ENCODE peak calls at places on chromosomes 5 and 9, in six cellular contexts. R is neural progenitor cell, S is MM.1S, K is PC-3, E is HCT116, G is SK-N-SH. I is an unnamed sample.

GRCh38 chr5:104326966-104327365 is 764.4 kb upstream of the NUDT12 start:
- DNase-seq in R (no peak), S (no peak), K (no peak), E (no peak), G (no peak), I (no peak)

GRCh38 chr9:26604076-26604662 is 288.4 kb downstream of the CAAP1 start:
- DNase-seq in R (peak), S (peak), K (no peak), E (no peak), G (no peak), I (no peak)

GRCh38 chr9:113783475-113783874 is 92.6 kb upstream of the ZNF618 start:
- DNase-seq in R (no peak), S (no peak), K (no peak), E (no peak), G (no peak), I (no peak)

GRCh38 chr5:43491325-43491724 is 7.7 kb upstream of the TMEM267 start:
- DNase-seq in R (no peak), S (no peak), K (no peak), E (no peak), G (no peak), I (no peak)

GRCh38 chr5:1524799-1525623 is 1.3 kb upstream of the LPCAT1 start:
- DNase-seq in R (no peak), S (no peak), K (no peak), E (no peak), G (no peak), I (no peak)

GRCh38 chr9:79325501-79325900 is 246.3 kb upstream of the TLE4 start:
- DNase-seq in R (no peak), S (no peak), K (no peak), E (no peak), G (no peak), I (no peak)

GRCh38 chr5:66602621-66603020 is 6.4 kb downstream of the MAST4 start:
- DNase-seq in R (no peak), S (no peak), K (no peak), E (no peak), G (no peak), I (peak)

GRCh38 chr5:124742983-124743533 is 3.4 kb downstream of the ZNF608 start:
- DNase-seq in R (no peak), S (no peak), K (peak), E (peak), G (no peak), I (peak)

GRCh38 chr5:150781706-150782614 is 3.4 kb downstream of the SMIM3 start:
- DNase-seq in R (peak), S (no peak), K (peak), E (no peak), G (no peak), I (peak)

GRCh38 chr5:100430268-100430900 is 104.8 kb upstream of the FAM174A start:
- DNase-seq in R (peak), S (peak), K (peak), E (peak), G (peak), I (peak)

GRCh38 chr5:113380299-113381014 is 54.3 kb downstream of the TSSK1B start:
- DNase-seq in R (no peak), S (no peak), K (no peak), E (no peak), G (no peak), I (peak)

GRCh38 chr5:118778951-118779350 is 209.4 kb downstream of the DTWD2 start:
- DNase-seq in R (no peak), S (no peak), K (no peak), E (no peak), G (no peak), I (no peak)

GRCh38 chr5:146643805-146644204 is 127.8 kb upstream of the GPR151 start:
- DNase-seq in R (no peak), S (no peak), K (no peak), E (no peak), G (no peak), I (no peak)

GRCh38 chr5:50849554-50849953 is 183.1 kb downstream of the PARP8 start:
- DNase-seq in R (no peak), S (no peak), K (no peak), E (no peak), G (no peak), I (no peak)

GRCh38 chr5:66021585-66021984 is 95.2 kb downstream of the ERBIN start:
- DNase-seq in R (no peak), S (no peak), K (no peak), E (no peak), G (no peak), I (no peak)

GRCh38 chr9:105994970-105995369 is 300.6 kb downstream of the TMEM38B start:
- DNase-seq in R (no peak), S (no peak), K (peak), E (no peak), G (no peak), I (peak)

GRCh38 chr5:66849803-66850202 is 253.6 kb downstream of the MAST4 start:
- DNase-seq in R (no peak), S (no peak), K (peak), E (no peak), G (no peak), I (peak)

GRCh38 chr5:94771742-94772141 is 153.3 kb downstream of the SLF1 start:
- DNase-seq in R (no peak), S (no peak), K (no peak), E (no peak), G (no peak), I (no peak)

GRCh38 chr5:1962619-1963355 is 80.1 kb upstream of the IRX4 start:
- DNase-seq in R (no peak), S (no peak), K (no peak), E (no peak), G (no peak), I (no peak)

GRCh38 chr5:56481147-56481997 is 248.2 kb upstream of the ANKRD55 start:
- DNase-seq in R (peak), S (peak), K (peak), E (no peak), G (peak), I (peak)

GRCh38 chr9:122821278-122821952 is 7.0 kb downstream of the PDCL start:
- DNase-seq in R (no peak), S (no peak), K (no peak), E (no peak), G (no peak), I (no peak)

GRCh38 chr5:130715541-130715940 is 449.5 kb downstream of the HINT1 start:
- DNase-seq in R (no peak), S (no peak), K (peak), E (no peak), G (no peak), I (no peak)

GRCh38 chr9:130453487-130453886 is 8.7 kb downstream of the ASS1 start:
- DNase-seq in R (no peak), S (no peak), K (peak), E (no peak), G (peak), I (no peak)

GRCh38 chr9:132150256-132150655 is 11.6 kb upstream of the NTNG2 start:
- DNase-seq in R (no peak), S (no peak), K (no peak), E (no peak), G (no peak), I (no peak)

GRCh38 chr5:122469520-122469919 is 157.5 kb downstream of the SNCAIP start:
- DNase-seq in R (no peak), S (no peak), K (no peak), E (no peak), G (no peak), I (no peak)

GRCh38 chr5:122470365-122470764 is 158.3 kb downstream of the SNCAIP start:
- DNase-seq in R (no peak), S (no peak), K (no peak), E (no peak), G (no peak), I (no peak)

GRCh38 chr5:122471031-122471751 is 159.2 kb downstream of the SNCAIP start:
- DNase-seq in R (peak), S (no peak), K (no peak), E (no peak), G (no peak), I (no peak)

GRCh38 chr5:122473138-122473843 is 161.3 kb downstream of the SNCAIP start:
- DNase-seq in R (no peak), S (peak), K (no peak), E (no peak), G (no peak), I (no peak)

DNA sequence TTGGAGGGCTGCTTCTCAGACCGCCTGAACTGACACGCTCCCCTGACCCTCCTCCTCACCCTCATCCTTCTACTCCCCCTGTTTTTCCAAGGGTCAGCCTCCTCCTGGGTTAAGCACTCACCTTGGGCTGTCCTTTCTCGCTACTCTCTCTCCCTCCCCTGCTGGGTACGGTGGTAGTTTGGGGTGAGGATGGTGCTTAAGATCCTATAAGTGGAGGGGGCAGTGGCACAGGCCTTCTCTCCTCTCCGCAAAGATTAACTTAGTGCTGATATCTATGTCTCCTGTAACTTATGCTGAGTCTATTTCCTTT is 159.7 kb downstream of the SNCAIP start:
- DNase-seq in R (no peak), S (no peak), K (no peak), E (no peak), G (no peak), I (no peak)
- H2AFZ ChIP-seq in R (no peak), S (no peak), K (no peak), E (no peak), G (no peak), I (no peak)

GRCh38 chr5:149432861-149433462 is 53.9 kb upstream of the IL17B start:
- DNase-seq in R (no peak), S (no peak), K (no peak), E (no peak), G (no peak), I (no peak)

GRCh38 chr5:149433524-149434131 is 54.5 kb upstream of the IL17B start:
- DNase-seq in R (no peak), S (no peak), K (no peak), E (no peak), G (no peak), I (no peak)

GRCh38 chr5:149429839-149430721 is 51.0 kb upstream of the IL17B start:
- DNase-seq in R (no peak), S (no peak), K (no peak), E (peak), G (no peak), I (no peak)

GRCh38 chr5:149434162-149435014 is 55.3 kb upstream of the IL17B start:
- DNase-seq in R (peak), S (peak), K (peak), E (no peak), G (peak), I (peak)

GRCh38 chr5:149432377-149432776 is 53.3 kb upstream of the IL17B start:
- DNase-seq in R (no peak), S (no peak), K (no peak), E (no peak), G (no peak), I (no peak)
- H3K27ac ChIP-seq in R (no peak), S (no peak), K (no peak), E (no peak), G (peak), I (peak)

DNA sequence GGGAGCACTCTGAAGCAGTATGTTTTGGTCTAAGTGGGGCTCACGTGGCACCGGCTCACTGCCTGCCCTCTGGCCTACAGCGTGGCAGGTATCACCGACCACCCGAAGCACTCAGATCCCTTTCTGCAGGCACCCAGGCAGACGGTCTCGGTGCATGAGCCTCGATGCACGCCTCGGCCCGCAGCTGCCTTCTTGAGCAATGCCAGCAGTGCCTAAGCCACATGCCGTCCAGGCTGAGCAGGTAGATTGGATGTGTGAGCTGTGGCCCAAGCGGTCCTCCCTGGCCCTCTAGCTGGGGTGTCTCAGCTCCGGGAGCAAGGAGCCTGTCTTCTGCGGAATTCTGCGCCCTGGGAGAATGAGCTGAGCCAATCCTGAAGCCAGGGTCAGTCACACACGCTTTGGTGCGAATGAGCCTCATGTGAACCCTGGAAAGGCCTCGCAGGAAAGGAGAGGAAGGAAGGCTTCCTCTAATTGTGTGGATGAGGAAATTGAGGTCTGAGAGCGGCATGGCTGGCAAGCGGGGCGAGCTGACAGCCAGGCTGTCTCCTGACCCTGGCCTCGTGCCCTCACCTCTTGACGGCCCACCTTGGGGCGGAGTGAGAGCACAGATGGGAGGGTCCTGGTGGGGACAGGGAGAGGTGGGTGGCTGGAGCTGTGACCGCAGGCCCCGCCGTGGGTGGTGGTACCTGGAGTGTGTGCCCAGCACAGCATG is 14.4 kb downstream of the RXRA start:
- DNase-seq in R (no peak), S (no peak), K (no peak), E (no peak), G (no peak), I (no peak)
- TF ChIP-seq EZH2phosphoT487 in R (no peak), S (no peak), K (no peak), E (no peak), G (no peak), I (no peak)

DNA sequence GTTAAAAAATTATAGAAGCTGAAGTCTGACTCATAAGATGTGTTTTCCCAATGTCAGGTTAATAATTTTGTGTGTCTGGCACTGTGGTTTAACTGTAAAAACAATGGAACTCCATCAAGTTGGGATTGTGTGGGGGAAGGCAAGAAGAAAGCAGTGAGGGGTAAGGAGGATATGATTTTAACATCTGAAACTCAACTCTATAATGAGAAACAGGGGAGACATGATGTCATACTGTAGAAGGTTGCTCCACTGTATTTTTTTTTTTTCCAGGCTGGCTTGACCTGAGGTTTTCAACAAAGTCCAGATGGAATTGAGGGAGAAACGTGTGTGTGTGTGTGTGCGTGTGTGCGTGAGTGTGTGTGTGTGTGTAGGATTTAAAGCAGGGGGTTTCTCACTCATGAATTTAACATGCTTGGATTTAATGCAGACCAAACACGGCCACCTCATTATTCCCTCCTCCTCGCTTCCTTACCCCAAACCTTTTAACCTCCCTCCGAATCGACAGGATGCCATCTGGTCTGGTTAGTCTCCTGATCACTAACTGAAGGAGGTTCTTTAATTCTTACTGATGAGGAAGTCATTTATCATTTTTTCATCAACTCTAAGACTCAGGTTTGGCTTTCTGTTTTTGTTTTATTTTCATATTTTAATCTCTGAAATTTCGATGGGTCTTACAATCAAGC is 140.2 kb upstream of the LPAR1 start:
- DNase-seq in R (no peak), S (no peak), K (no peak), E (no peak), G (no peak), I (peak)
- H2AFZ ChIP-seq in R (peak), S (no peak), K (no peak), E (no peak), G (peak), I (peak)

GRCh38 chr9:89749500-89750116 is 144.8 kb downstream of the GADD45G start:
- DNase-seq in R (no peak), S (no peak), K (no peak), E (no peak), G (no peak), I (no peak)

GRCh38 chr9:89746385-89747116 is 141.7 kb downstream of the GADD45G start:
- DNase-seq in R (no peak), S (no peak), K (no peak), E (no peak), G (peak), I (peak)

GRCh38 chr9:89748831-89749499 is 144.2 kb downstream of the GADD45G start:
- DNase-seq in R (no peak), S (no peak), K (no peak), E (no peak), G (no peak), I (no peak)

GRCh38 chr9:89747589-89747988 is 142.8 kb downstream of the GADD45G start:
- DNase-seq in R (no peak), S (no peak), K (no peak), E (no peak), G (no peak), I (no peak)

DNA sequence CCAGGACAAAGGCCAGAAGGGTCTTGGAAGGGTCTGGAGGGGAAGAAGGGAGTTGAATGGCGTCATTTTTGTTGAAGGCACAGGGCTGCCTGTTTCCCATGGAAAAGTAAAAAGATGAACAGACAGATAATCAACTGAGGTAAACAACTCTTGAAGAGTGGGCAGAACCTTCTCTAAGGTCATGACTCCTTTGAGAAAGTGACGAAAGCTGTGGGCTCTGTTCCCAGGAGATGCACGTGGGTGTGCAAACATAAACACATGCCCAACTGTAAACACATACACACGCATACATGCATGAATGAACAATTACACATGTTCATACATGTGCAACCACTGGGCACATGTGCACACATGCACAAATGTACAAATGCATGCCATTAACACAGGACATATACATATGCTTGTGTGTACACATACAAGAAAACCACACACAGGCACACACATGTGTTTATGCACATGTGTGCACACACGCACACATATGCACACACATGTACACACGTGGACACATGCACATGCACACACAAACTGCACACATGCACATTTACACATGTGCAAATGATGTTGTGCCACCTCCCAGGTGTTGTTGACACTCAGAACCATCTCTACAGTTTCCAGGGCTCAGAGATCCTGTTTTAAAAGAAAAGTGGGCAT is 143.3 kb downstream of the GADD45G start:
- DNase-seq in R (no peak), S (no peak), K (no peak), E (no peak), G (no peak), I (no peak)
- H3K27ac ChIP-seq in R (no peak), S (no peak), K (no peak), E (no peak), G (no peak), I (no peak)

DNA sequence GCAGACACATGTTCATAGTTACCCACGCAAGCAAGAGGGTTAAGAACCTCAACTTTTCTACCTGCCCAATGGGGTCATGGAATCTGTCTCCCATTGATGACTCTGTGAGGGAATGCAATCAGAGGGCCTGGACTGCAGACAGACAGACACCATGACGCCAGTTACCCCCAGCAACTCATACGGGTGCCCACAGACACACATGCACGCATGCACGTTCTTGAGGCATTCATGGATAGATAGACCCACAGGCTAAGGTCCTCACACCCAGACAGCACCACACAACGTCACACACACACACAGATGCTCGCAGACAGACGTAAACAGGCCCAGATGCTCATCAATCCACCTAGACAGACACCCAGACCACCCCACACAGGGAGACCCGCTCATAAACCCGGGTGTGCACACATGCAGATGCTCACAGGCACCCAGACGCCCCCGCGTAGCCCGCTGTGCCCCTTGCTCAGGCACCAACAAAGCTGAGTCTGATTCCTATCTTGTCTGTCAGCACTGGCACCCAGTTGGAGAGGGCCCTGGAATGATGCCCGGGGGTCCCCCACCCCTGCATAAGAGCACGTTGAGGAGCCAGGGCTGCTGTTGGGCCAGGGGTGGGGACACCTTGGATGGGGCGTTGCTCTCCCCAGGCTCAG is 23.6 kb downstream of the LHX2 start:
- DNase-seq in R (no peak), S (no peak), K (no peak), E (no peak), G (peak), I (no peak)
- TF ChIP-seq EZH2phosphoT487 in R (no peak), S (no peak), K (no peak), E (no peak), G (no peak), I (no peak)

DNA sequence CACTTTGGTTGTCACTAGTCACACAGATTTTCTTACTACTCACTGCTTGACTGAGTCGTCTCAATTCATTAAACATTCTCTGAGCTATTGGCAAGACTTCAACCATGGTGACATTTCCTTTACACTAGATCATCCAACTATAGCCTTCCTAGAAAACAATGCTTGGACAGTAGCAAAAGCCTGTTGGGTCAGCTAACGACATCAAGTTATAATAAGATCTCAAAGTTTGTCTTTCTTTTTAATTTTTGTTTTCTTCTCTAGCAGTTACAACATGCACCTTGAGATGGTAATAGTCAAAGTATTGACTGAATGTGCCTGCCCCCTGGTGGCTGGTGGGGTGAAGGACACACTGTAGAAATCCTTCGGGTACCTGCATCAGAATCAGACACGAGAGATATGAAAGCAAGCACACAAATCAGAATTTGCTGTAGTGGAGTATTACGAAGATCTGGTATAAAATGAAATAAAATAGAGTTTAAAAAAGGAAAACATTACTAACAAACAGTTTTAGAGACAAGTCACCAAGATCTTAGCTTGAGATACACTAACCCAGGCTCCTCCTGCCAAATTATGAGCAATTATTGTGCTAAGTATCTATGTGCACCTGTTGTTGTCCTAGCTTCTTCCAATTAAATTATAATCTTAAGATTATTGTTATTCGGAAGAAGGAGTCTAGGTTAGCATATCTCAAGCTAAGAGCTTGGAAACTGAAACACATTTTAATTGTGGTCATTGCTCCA is 81.2 kb downstream of the ARL15 start:
- DNase-seq in R (peak), S (peak), K (peak), E (peak), G (peak), I (peak)
- H2AFZ ChIP-seq in R (no peak), S (no peak), K (no peak), E (no peak), G (no peak), I (no peak)

I was measured in GM23248.